ENCODE peak calls at places on chromosomes 2 and 18, in nine cellular contexts. M, Y, N, C, L, B, W, J and S are unnamed samples.
A peak's percentile ranks its signal among the peaks of the same experiment; 100 is the strongest.

GRCh38 chr2:197088694-197089093 is 162.2 kb upstream of the PGAP1 start:
- DNase-seq in L (no peak), C (no peak), N (no peak), J (no peak), B (no peak), M (no peak), W (no peak), Y (no peak), S (no peak)

GRCh38 chr2:196096982-196097745 is 28.5 kb upstream of the DNAH7 start:
- DNase-seq in M (no peak), J (no peak), L (no peak), W (no peak), C (no peak), B (no peak), N (no peak), Y (no peak), S (no peak)

GRCh38 chr2:56448403-56448998 is 264.7 kb downstream of the CCDC85A start:
- DNase-seq in L (no peak), B (peak; percentile 16), W (no peak), C (no peak), J (no peak), N (no peak), M (no peak), Y (no peak), S (no peak)

GRCh38 chr2:10300997-10301945 is 1.4 kb upstream of the HPCAL1 start:
- DNase-seq in J (no peak), Y (no peak), B (no peak), W (no peak), L (peak; percentile 49), C (no peak), M (no peak), N (no peak), S (no peak)

GRCh38 chr2:120509991-120510735 is 164.2 kb downstream of the INHBB start:
- DNase-seq in Y (no peak), C (no peak), N (no peak), J (no peak), M (no peak), W (no peak), B (no peak), L (no peak), S (no peak)

GRCh38 chr2:233857511-233858118 is 3.3 kb upstream of the HJURP start:
- DNase-seq in C (no peak), J (no peak), N (no peak), M (no peak), L (peak; percentile 76), B (peak; percentile 43), Y (peak; percentile 65), W (peak; percentile 58), S (peak; percentile 74)

GRCh38 chr18:3261035-3261392 is 919 bp upstream of the MYL12B start:
- DNase-seq in B (no peak), W (no peak), C (no peak), J (no peak), M (no peak), N (no peak), L (no peak), Y (no peak), S (no peak)

GRCh38 chr2:70029814-70030409 is 57.4 kb upstream of the PCBP1 start:
- DNase-seq in M (peak; percentile 70), N (peak; percentile 82), W (no peak), J (no peak), L (no peak), B (peak; percentile 14), C (peak; percentile 65), Y (no peak), S (peak; percentile 45)

GRCh38 chr2:216090369-216090786 is 8.7 kb downstream of the TMEM169 start:
- DNase-seq in B (no peak), M (no peak), N (no peak), C (no peak), J (no peak), W (no peak), L (no peak), Y (no peak), S (no peak)

GRCh38 chr18:55413474-55413873 is 174.5 kb downstream of the TCF4 start:
- DNase-seq in W (no peak), J (no peak), B (no peak), L (no peak), M (no peak), N (no peak), C (no peak), Y (no peak), S (no peak)

GRCh38 chr2:11292464-11293255 is 51.8 kb downstream of the ROCK2 start:
- DNase-seq in L (no peak), N (no peak), M (peak; percentile 46), J (no peak), C (no peak), B (no peak), Y (no peak), W (no peak), S (no peak)

GRCh38 chr2:43101751-43102150 is 124.7 kb downstream of the ZFP36L2 start:
- DNase-seq in J (no peak), N (no peak), C (no peak), M (no peak), Y (no peak), B (no peak), L (no peak), W (no peak), S (no peak)

GRCh38 chr2:201860541-201861154 is 54.3 kb downstream of the CDK15 start:
- DNase-seq in C (peak; percentile 60), L (peak; percentile 47), M (no peak), Y (peak; percentile 76), W (peak; percentile 31), B (peak; percentile 48), N (peak; percentile 53), J (no peak), S (peak; percentile 75)

GRCh38 chr2:231611273-231612198 is 18.9 kb downstream of the TEX44 start:
- DNase-seq in N (peak; percentile 55), J (peak; percentile 32), L (peak; percentile 77), W (no peak), M (peak; percentile 51), B (no peak), Y (peak; percentile 72), C (peak; percentile 62), S (no peak)

GRCh38 chr2:37842732-37843353 is 82.2 kb upstream of the RMDN2 start:
- DNase-seq in B (no peak), M (no peak), C (no peak), N (no peak), W (no peak), L (no peak), J (no peak), Y (no peak), S (no peak)

GRCh38 chr2:171210216-171210863 is 49.6 kb upstream of the TLK1 start:
- DNase-seq in Y (no peak), L (no peak), C (no peak), M (no peak), B (no peak), N (no peak), W (no peak), J (no peak), S (no peak)

GRCh38 chr2:9639000-9639602 is 8.3 kb upstream of the YWHAQ start:
- DNase-seq in J (no peak), C (peak; percentile 31), Y (no peak), W (no peak), L (no peak), M (no peak), N (peak; percentile 40), B (no peak), S (no peak)

GRCh38 chr2:65607906-65608305 is 175.5 kb upstream of the SPRED2 start:
- DNase-seq in B (no peak), C (no peak), M (no peak), W (no peak), J (no peak), N (no peak), L (no peak), Y (no peak), S (no peak)

GRCh38 chr2:230124792-230125452 is 56.2 kb upstream of the SLC16A14 start:
- DNase-seq in B (no peak), W (no peak), M (peak; percentile 35), Y (no peak), N (no peak), C (no peak), L (no peak), J (no peak), S (peak; percentile 25)

GRCh38 chr18:54626779-54627178 is 35.7 kb downstream of the DYNAP start:
- DNase-seq in M (no peak), N (no peak), L (no peak), C (no peak), Y (no peak), W (no peak), J (no peak), B (no peak), S (no peak)

GRCh38 chr18:54269924-54270844 is 867 bp downstream of the POLI start:
- DNase-seq in B (no peak), Y (no peak), M (peak; percentile 63), W (no peak), J (peak; percentile 14), L (peak; percentile 74), C (peak; percentile 38), N (peak; percentile 33), S (no peak)

GRCh38 chr2:2331905-2332280 is 818 bp upstream of the MYT1L start:
- DNase-seq in C (no peak), L (no peak), M (no peak), W (no peak), B (no peak), Y (peak; percentile 70), N (no peak), J (no peak), S (no peak)

GRCh38 chr2:136828774-136829173 is 63.4 kb downstream of the THSD7B start:
- DNase-seq in J (no peak), N (no peak), C (no peak), L (no peak), Y (no peak), B (no peak), W (no peak), M (no peak), S (no peak)

GRCh38 chr2:42835577-42836371 is 43.4 kb upstream of the HAAO start:
- DNase-seq in W (no peak), N (peak; percentile 74), J (no peak), M (peak; percentile 61), C (peak; percentile 89), B (no peak), L (no peak), Y (no peak), S (no peak)

GRCh38 chr18:22559414-22560282 is 141.9 kb upstream of the CTAGE1 start:
- DNase-seq in M (peak; percentile 86), N (peak; percentile 80), C (peak; percentile 78), Y (peak; percentile 70), W (peak; percentile 18), B (peak; percentile 74), L (peak; percentile 2), J (peak; percentile 4), S (peak; percentile 61)

GRCh38 chr2:120660771-120661459 is 74.8 kb upstream of the GLI2 start:
- DNase-seq in M (peak; percentile 44), W (no peak), L (no peak), J (no peak), N (peak; percentile 42), Y (no peak), C (no peak), B (no peak), S (peak; percentile 49)

GRCh38 chr2:29398384-29399237 is 283.4 kb downstream of the CLIP4 start:
- DNase-seq in J (no peak), L (no peak), B (peak; percentile 10), N (no peak), C (no peak), Y (no peak), W (no peak), M (no peak), S (no peak)

GRCh38 chr18:79944126-79944731 is 7.2 kb downstream of the SLC66A2 start:
- DNase-seq in N (peak; percentile 62), J (no peak), M (no peak), L (peak; percentile 49), Y (peak; percentile 39), W (peak; percentile 31), B (no peak), C (no peak), S (peak; percentile 58)